ENCODE peak calls at places on chromosomes 6 and 20, in nine cellular contexts. C, K, Q, P, I, L, X, Y and D are unnamed samples.

GRCh38 chr6:32371204-32371603 is 499 bp downstream of the TSBP1 start:
- DNase-seq in Q (no peak), X (no peak), I (peak; percentile 6), L (no peak), Y (no peak), C (no peak), P (peak; percentile 32), K (no peak), D (no peak)

GRCh38 chr20:46010491-46011405 is 2.0 kb downstream of the MMP9 start:
- DNase-seq in X (no peak), I (no peak), Q (no peak), K (no peak), L (no peak), C (peak; percentile 55), Y (no peak), P (no peak), D (peak; percentile 19)

GRCh38 chr20:19662638-19662995 is 95.4 kb upstream of the RIN2 start:
- DNase-seq in Y (no peak), X (no peak), C (no peak), I (no peak), P (no peak), L (no peak), Q (no peak), K (no peak), D (no peak)

GRCh38 chr20:59195316-59195993 is 31.8 kb downstream of the ZNF831 start:
- DNase-seq in I (no peak), P (no peak), Y (no peak), Q (no peak), K (no peak), X (no peak), C (no peak), L (no peak), D (no peak)

GRCh38 chr6:29976588-29977424 is 34.5 kb downstream of the HLA-A start:
- DNase-seq in X (no peak), Q (peak; percentile 70), K (peak; percentile 84), P (peak; percentile 74), Y (peak; percentile 66), C (peak; percentile 44), L (peak; percentile 23), I (peak; percentile 59), D (peak; percentile 86)

GRCh38 chr6:140979642-140980091 is 1153.1 kb upstream of the GJE1 start:
- DNase-seq in C (no peak), Y (no peak), X (no peak), P (peak; percentile 97), L (no peak), I (peak; percentile 92), Q (no peak), K (no peak), D (no peak)

GRCh38 chr20:62734881-62735280 is 26.2 kb downstream of the NTSR1 start:
- DNase-seq in I (no peak), Q (no peak), P (no peak), C (no peak), L (no peak), Y (no peak), X (no peak), K (peak; percentile 6), D (no peak)

GRCh38 chr6:7107578-7108195 is at the start of gene RREB1:
- DNase-seq in Y (peak; percentile 61), K (peak; percentile 67), X (no peak), P (peak; percentile 61), I (peak; percentile 63), Q (peak; percentile 93), L (no peak), C (peak; percentile 52), D (peak; percentile 65)

GRCh38 chr20:45061244-45061643 is 39.7 kb downstream of the KCNS1 start:
- DNase-seq in Q (peak; percentile 46), Y (peak; percentile 66), P (peak; percentile 95), X (peak; percentile 98), L (no peak), K (no peak), I (peak; percentile 75), C (no peak), D (no peak)

GRCh38 chr20:49345538-49345937 is 67.7 kb upstream of the ZNFX1 start:
- DNase-seq in K (no peak), Y (peak; percentile 51), L (no peak), C (no peak), P (peak; percentile 86), I (peak; percentile 35), X (peak; percentile 100), Q (no peak), D (no peak)

GRCh38 chr6:77466055-77467028 is 3.1 kb upstream of the HTR1B start:
- DNase-seq in P (peak; percentile 81), L (no peak), K (peak; percentile 30), C (no peak), I (peak; percentile 79), Y (peak; percentile 17), Q (peak; percentile 35), X (no peak), D (peak; percentile 58)

GRCh38 chr6:37391100-37391499 is 37.3 kb downstream of the RNF8 start:
- DNase-seq in Y (no peak), L (no peak), C (no peak), I (no peak), X (no peak), Q (no peak), P (no peak), K (no peak), D (no peak)

GRCh38 chr6:92126088-92126487 is 1293.3 kb downstream of the EPHA7 start:
- DNase-seq in L (no peak), P (no peak), Y (no peak), I (no peak), K (no peak), Q (no peak), X (no peak), C (no peak), D (no peak)

GRCh38 chr20:49586967-49587587 is 19.1 kb upstream of the PTGIS start:
- DNase-seq in L (no peak), Y (no peak), I (peak; percentile 45), Q (no peak), P (peak; percentile 37), X (no peak), K (no peak), C (no peak), D (no peak)